ENCODE peak calls at places on chromosomes 6 and 20, in seven cellular contexts. U is mesendoderm, Y is transverse colon, V is neuronal stem cell, W is PC-9, R is heart left ventricle, M is psoas muscle. C is an unnamed sample.

GRCh38 chr6:25623065-25623464 is 28.9 kb upstream of the SCGN start:
- DNase-seq in U (no peak), Y (no peak), V (no peak), W (no peak), R (no peak), M (no peak), C (no peak)

GRCh38 chr6:39029156-39030011 is 19.2 kb upstream of the GLP1R start:
- DNase-seq in U (peak), Y (peak), V (peak), W (no peak), R (no peak), M (no peak), C (no peak)

GRCh38 chr6:30679765-30680535 is 6.5 kb downstream of the PPP1R18 start:
- DNase-seq in U (peak), Y (no peak), V (no peak), W (no peak), R (no peak), M (no peak), C (no peak)

GRCh38 chr6:145814035-145814500 is 527 bp downstream of the FBXO30 start:
- DNase-seq in U (peak), Y (peak), V (peak), W (no peak), R (peak), M (peak), C (no peak)

GRCh38 chr6:89221971-89222887 is 5.1 kb upstream of the GABRR1 start:
- DNase-seq in U (no peak), Y (no peak), V (no peak), W (no peak), R (no peak), M (no peak), C (no peak)

GRCh38 chr6:44064089-44064947 is 62.9 kb downstream of the MRPL14 start:
- DNase-seq in U (peak), Y (peak), V (no peak), W (peak), R (peak), M (no peak), C (peak)

GRCh38 chr6:155936127-155936526 is 480.5 kb upstream of the NOX3 start:
- DNase-seq in U (no peak), Y (no peak), V (no peak), W (no peak), R (no peak), M (no peak), C (no peak)

GRCh38 chr6:80132942-80133517 is 26.6 kb downstream of the BCKDHB start:
- DNase-seq in U (peak), Y (peak), V (peak), W (no peak), R (peak), M (no peak), C (peak)

GRCh38 chr6:16318538-16318937 is 80.2 kb downstream of the GMPR start:
- DNase-seq in U (no peak), Y (no peak), V (no peak), W (no peak), R (peak), M (no peak), C (no peak)

GRCh38 chr6:111674882-111675281 is 69.2 kb upstream of the TRAF3IP2 start:
- DNase-seq in U (no peak), Y (no peak), V (no peak), W (no peak), R (no peak), M (no peak), C (no peak)

GRCh38 chr6:168123165-168123911 is 44.3 kb upstream of the FRMD1 start:
- DNase-seq in U (peak), Y (no peak), V (no peak), W (no peak), R (no peak), M (peak), C (peak)

GRCh38 chr6:100023798-100024197 is 29.8 kb upstream of the MCHR2 start:
- DNase-seq in U (peak), Y (no peak), V (no peak), W (no peak), R (no peak), M (no peak), C (no peak)

DNA sequence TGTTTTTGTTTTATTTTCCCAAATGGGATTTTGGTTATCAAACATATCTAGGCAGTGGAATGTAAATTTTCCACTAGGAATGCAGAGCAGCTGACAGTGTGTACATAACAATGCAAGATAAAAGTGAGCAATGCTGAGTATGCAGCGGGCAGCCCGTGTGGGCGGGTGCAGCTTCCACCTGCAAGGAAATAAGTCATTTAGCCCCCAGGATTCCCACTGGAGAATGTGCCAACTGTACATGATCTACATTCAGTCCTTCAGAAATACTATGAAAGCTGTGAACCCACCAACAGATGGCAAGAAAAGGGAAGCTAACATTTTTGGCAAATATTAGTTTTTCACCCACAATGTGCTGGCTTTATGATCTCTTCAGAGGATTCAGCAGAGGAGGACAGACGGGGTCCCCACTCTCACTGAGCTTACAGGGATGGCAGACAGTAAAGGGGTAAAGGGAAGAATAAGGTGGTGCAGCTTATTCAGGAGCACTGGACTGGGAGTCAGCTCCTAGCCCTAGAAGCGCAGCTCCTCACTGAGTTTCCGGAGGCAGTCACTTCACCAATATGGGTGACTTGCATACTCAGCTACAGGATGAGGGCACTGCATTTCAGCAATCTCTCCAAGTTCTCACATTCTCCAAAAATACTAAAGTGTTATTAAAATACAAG is 44.2 kb downstream of the DCDC2 start:
- DNase-seq in U (peak), Y (no peak), V (no peak), W (peak), R (no peak), M (no peak), C (no peak)
- H3K27ac ChIP-seq in U (no peak), Y (no peak), V (no peak), W (no peak), R (no peak), M (no peak), C (no peak)

DNA sequence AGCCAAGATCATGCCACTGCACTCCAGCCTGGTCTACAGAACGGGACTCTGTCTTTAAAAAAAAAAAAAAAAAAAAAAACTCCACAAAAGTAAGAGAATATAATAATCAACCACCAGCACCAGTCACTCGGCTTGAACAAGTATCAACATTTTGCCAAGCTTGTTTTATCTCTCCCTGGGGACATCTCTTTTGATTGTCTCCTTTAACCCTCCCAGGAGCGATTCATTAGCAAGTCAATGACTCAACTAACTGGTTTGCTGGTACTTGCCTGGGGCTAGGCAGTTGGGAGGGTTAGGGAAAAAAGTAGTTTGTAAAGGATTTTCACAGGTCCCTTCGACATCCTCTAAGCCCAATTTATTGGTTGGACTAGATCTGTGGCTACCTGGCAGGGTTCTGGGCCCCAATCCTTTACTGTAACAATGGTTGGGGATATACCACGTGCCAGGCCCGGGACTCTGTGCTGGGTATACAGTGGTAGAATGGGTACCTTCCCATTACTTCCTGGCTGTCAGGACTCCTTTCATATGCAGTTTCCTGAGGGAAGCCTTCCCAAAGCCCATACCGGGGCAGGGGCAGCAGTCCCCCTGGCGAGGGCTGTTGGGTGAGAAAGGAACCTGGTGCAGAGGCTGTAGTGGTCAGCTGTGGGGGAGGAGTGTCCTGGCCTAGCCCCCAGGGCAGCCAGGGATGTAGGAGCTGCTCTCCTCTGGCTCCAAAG is 12.2 kb downstream of the TGIF2 start:
- DNase-seq in U (peak), Y (no peak), V (no peak), W (peak), R (no peak), M (no peak), C (no peak)
- H3K27ac ChIP-seq in U (peak), Y (no peak), V (no peak), W (peak), R (no peak), M (no peak), C (no peak)

GRCh38 chr6:139531148-139531547 is 156.7 kb upstream of the CITED2 start:
- DNase-seq in U (no peak), Y (peak), V (no peak), W (no peak), R (no peak), M (no peak), C (no peak)

GRCh38 chr6:139533573-139534471 is 159.4 kb upstream of the CITED2 start:
- DNase-seq in U (peak), Y (peak), V (no peak), W (no peak), R (no peak), M (no peak), C (no peak)

GRCh38 chr6:139531716-139532115 is 157.3 kb upstream of the CITED2 start:
- DNase-seq in U (no peak), Y (no peak), V (no peak), W (no peak), R (no peak), M (no peak), C (no peak)

GRCh38 chr6:139534472-139535115 is 160.1 kb upstream of the CITED2 start:
- DNase-seq in U (peak), Y (no peak), V (no peak), W (no peak), R (no peak), M (no peak), C (no peak)

GRCh38 chr6:139533166-139533565 is 158.7 kb upstream of the CITED2 start:
- DNase-seq in U (no peak), Y (no peak), V (no peak), W (no peak), R (no peak), M (no peak), C (no peak)
- H3K27ac ChIP-seq in U (peak), Y (peak), V (no peak), W (no peak), R (no peak), M (no peak), C (peak)

DNA sequence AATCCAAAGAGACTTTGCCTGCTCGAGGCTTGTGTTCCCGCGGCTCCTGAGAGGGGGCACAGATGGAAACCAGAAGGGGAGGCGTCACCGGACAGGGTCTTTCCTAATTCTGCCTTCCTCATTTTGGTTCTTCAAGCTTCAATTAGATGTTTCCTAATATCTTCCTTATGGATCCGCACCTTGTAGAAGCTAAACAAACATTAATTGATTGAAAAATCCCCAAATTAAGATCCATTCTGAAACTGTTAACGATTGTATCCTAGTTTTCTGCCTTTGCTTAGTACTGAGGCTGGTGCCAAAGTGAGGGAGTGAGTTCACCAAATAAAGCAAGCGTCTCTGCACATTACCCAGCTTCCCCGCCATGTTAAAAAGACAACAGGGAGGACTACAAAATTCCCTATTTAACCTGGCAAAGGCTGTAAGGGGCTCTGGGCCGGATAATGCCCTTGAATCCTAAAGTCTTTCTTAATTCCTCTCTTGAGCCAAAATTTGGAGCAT is 123.2 kb downstream of the GPX5 start:
- DNase-seq in U (no peak), Y (no peak), V (no peak), W (no peak), R (no peak), M (no peak), C (no peak)
- H3K27ac ChIP-seq in U (no peak), Y (no peak), V (peak), W (no peak), R (no peak), M (no peak), C (no peak)

GRCh38 chr20:31758521-31758920 is 19.4 kb downstream of the TPX2 start:
- DNase-seq in U (no peak), Y (no peak), V (no peak), W (no peak), R (no peak), M (no peak), C (no peak)
- H3K27ac ChIP-seq in U (no peak), Y (no peak), V (no peak), W (no peak), R (no peak), M (no peak), C (no peak)

C was measured in right atrium auricular region.